ENCODE peak calls at places on chromosome 1, in seven cellular contexts. One of them, this sample, is unnamed.

GRCh38 chr1:156583821-156584622 is 4.5 kb downstream of the TTC24 start:
- DNase-seq in thoracic aorta: no peak
- DNase-seq in body of pancreas: peak; percentile 79
- DNase-seq in aorta: no peak
- DNase-seq in tibial artery: peak; percentile 76
- DNase-seq in effector memory CD4-positive, alpha-beta T cell: peak; percentile 31
- DNase-seq in fibroblast of lung: peak; percentile 89
- DNase-seq in this sample: no peak

GRCh38 chr1:43582162-43582566 is 51.5 kb downstream of the PTPRF start:
- DNase-seq in thoracic aorta: no peak
- DNase-seq in body of pancreas: peak; percentile 26
- DNase-seq in aorta: no peak
- DNase-seq in tibial artery: no peak
- DNase-seq in effector memory CD4-positive, alpha-beta T cell: no peak
- DNase-seq in fibroblast of lung: peak; percentile 88
- DNase-seq in this sample: no peak

GRCh38 chr1:160205974-160206369 is 788 bp downstream of the PEA15 start:
- DNase-seq in thoracic aorta: peak; percentile 43
- DNase-seq in body of pancreas: peak; percentile 37
- DNase-seq in aorta: peak; percentile 86
- DNase-seq in tibial artery: peak; percentile 86
- DNase-seq in effector memory CD4-positive, alpha-beta T cell: peak; percentile 29
- DNase-seq in fibroblast of lung: peak; percentile 46
- DNase-seq in this sample: no peak

GRCh38 chr1:241423541-241424479 is 66.8 kb upstream of the RGS7 start:
- DNase-seq in thoracic aorta: no peak
- DNase-seq in body of pancreas: peak; percentile 35
- DNase-seq in aorta: peak; percentile 77
- DNase-seq in tibial artery: no peak
- DNase-seq in effector memory CD4-positive, alpha-beta T cell: no peak
- DNase-seq in fibroblast of lung: peak; percentile 62
- DNase-seq in this sample: no peak

GRCh38 chr1:18302788-18303413 is 177.8 kb upstream of the KLHDC7A start:
- DNase-seq in thoracic aorta: no peak
- DNase-seq in body of pancreas: no peak
- DNase-seq in aorta: no peak
- DNase-seq in tibial artery: no peak
- DNase-seq in effector memory CD4-positive, alpha-beta T cell: no peak
- DNase-seq in fibroblast of lung: no peak
- DNase-seq in this sample: no peak

GRCh38 chr1:102531031-102531430 is 534.3 kb upstream of the OLFM3 start:
- DNase-seq in thoracic aorta: no peak
- DNase-seq in body of pancreas: no peak
- DNase-seq in aorta: no peak
- DNase-seq in tibial artery: no peak
- DNase-seq in effector memory CD4-positive, alpha-beta T cell: no peak
- DNase-seq in fibroblast of lung: no peak
- DNase-seq in this sample: no peak

GRCh38 chr1:54791880-54792522 is 9.1 kb downstream of the TTC22 start:
- DNase-seq in thoracic aorta: no peak
- DNase-seq in body of pancreas: no peak
- DNase-seq in aorta: no peak
- DNase-seq in tibial artery: no peak
- DNase-seq in effector memory CD4-positive, alpha-beta T cell: no peak
- DNase-seq in fibroblast of lung: peak; percentile 49
- DNase-seq in this sample: no peak

GRCh38 chr1:44777969-44778635 is 2.8 kb downstream of the RPS8 start:
- DNase-seq in thoracic aorta: no peak
- DNase-seq in body of pancreas: no peak
- DNase-seq in aorta: peak; percentile 57
- DNase-seq in tibial artery: no peak
- DNase-seq in effector memory CD4-positive, alpha-beta T cell: no peak
- DNase-seq in fibroblast of lung: no peak
- DNase-seq in this sample: no peak

GRCh38 chr1:217313096-217313495 is 317.8 kb downstream of the GPATCH2 start:
- DNase-seq in thoracic aorta: no peak
- DNase-seq in body of pancreas: no peak
- DNase-seq in aorta: no peak
- DNase-seq in tibial artery: no peak
- DNase-seq in effector memory CD4-positive, alpha-beta T cell: no peak
- DNase-seq in fibroblast of lung: no peak
- DNase-seq in this sample: no peak

GRCh38 chr1:59605761-59606160 is 209.0 kb upstream of the HOOK1 start:
- DNase-seq in thoracic aorta: no peak
- DNase-seq in body of pancreas: no peak
- DNase-seq in aorta: no peak
- DNase-seq in tibial artery: no peak
- DNase-seq in effector memory CD4-positive, alpha-beta T cell: no peak
- DNase-seq in fibroblast of lung: no peak
- DNase-seq in this sample: no peak

GRCh38 chr1:173474097-173474779 is 2.9 kb upstream of the PRDX6 start:
- DNase-seq in thoracic aorta: no peak
- DNase-seq in body of pancreas: no peak
- DNase-seq in aorta: no peak
- DNase-seq in tibial artery: no peak
- DNase-seq in effector memory CD4-positive, alpha-beta T cell: no peak
- DNase-seq in fibroblast of lung: no peak
- DNase-seq in this sample: no peak

GRCh38 chr1:183027791-183028190 is 4.6 kb downstream of the LAMC1 start:
- DNase-seq in thoracic aorta: no peak
- DNase-seq in body of pancreas: no peak
- DNase-seq in aorta: no peak
- DNase-seq in tibial artery: no peak
- DNase-seq in effector memory CD4-positive, alpha-beta T cell: no peak
- DNase-seq in fibroblast of lung: no peak
- DNase-seq in this sample: no peak
- H3K4me3 ChIP-seq in thoracic aorta: peak overlapping the region; percentile 90
- H3K4me3 ChIP-seq in body of pancreas: no peak overlapping the region
- H3K4me3 ChIP-seq in aorta: no peak overlapping the region
- H3K4me3 ChIP-seq in tibial artery: peak overlapping the region; percentile 6
- H3K4me3 ChIP-seq in effector memory CD4-positive, alpha-beta T cell: no peak overlapping the region
- H3K4me3 ChIP-seq in fibroblast of lung: peak overlapping the region; percentile 93
- H3K4me3 ChIP-seq in this sample: no peak overlapping the region

GRCh38 chr1:31640179-31640578 is 4.5 kb downstream of the PEF1 start:
- DNase-seq in thoracic aorta: no peak
- DNase-seq in body of pancreas: no peak
- DNase-seq in aorta: no peak
- DNase-seq in tibial artery: no peak
- DNase-seq in effector memory CD4-positive, alpha-beta T cell: no peak
- DNase-seq in fibroblast of lung: no peak
- DNase-seq in this sample: no peak
- H3K27ac ChIP-seq in thoracic aorta: peak overlapping the region; percentile 10
- H3K27ac ChIP-seq in body of pancreas: no peak overlapping the region
- H3K27ac ChIP-seq in aorta: no peak overlapping the region
- H3K27ac ChIP-seq in tibial artery: no peak overlapping the region
- H3K27ac ChIP-seq in effector memory CD4-positive, alpha-beta T cell: no peak overlapping the region
- H3K27ac ChIP-seq in fibroblast of lung: no peak overlapping the region
- H3K27ac ChIP-seq in this sample: peak overlapping the region; percentile 38

GRCh38 chr1:9442986-9443385 is 96.3 kb upstream of the SLC25A33 start:
- DNase-seq in thoracic aorta: no peak
- DNase-seq in body of pancreas: no peak
- DNase-seq in aorta: peak; percentile 40
- DNase-seq in tibial artery: no peak
- DNase-seq in effector memory CD4-positive, alpha-beta T cell: no peak
- DNase-seq in fibroblast of lung: no peak
- DNase-seq in this sample: no peak
- H3K4me3 ChIP-seq in thoracic aorta: no peak overlapping the region
- H3K4me3 ChIP-seq in body of pancreas: no peak overlapping the region
- H3K4me3 ChIP-seq in aorta: no peak overlapping the region
- H3K4me3 ChIP-seq in tibial artery: no peak overlapping the region
- H3K4me3 ChIP-seq in effector memory CD4-positive, alpha-beta T cell: no peak overlapping the region
- H3K4me3 ChIP-seq in fibroblast of lung: no peak overlapping the region
- H3K4me3 ChIP-seq in this sample: no peak overlapping the region

DNA sequence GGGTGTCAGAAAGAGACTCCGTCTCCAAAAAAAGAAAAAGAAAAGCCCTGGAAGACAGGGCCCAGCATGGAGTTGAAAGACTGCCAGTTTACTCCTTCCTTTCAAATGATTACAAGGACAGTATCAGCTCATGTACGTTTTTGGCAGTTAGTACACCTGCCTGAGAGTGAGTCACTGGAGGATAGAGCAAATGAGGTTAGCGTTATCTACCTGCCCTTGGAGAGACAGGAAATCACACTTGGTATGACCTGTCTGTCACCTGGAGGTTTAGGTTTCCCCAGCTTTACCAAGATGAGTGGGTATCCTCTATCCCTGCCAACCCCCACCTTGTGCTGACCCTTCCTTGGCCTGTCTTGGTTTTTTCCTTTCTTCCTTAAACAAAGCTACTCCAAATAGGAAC is 96.8 kb upstream of the BMP8A start:
- DNase-seq in thoracic aorta: no peak
- DNase-seq in body of pancreas: peak; percentile 53
- DNase-seq in aorta: no peak
- DNase-seq in tibial artery: no peak
- DNase-seq in effector memory CD4-positive, alpha-beta T cell: peak; percentile 20
- DNase-seq in fibroblast of lung: no peak
- DNase-seq in this sample: no peak
- H3K27ac ChIP-seq in thoracic aorta: peak overlapping the region; percentile 83
- H3K27ac ChIP-seq in body of pancreas: peak overlapping the region; percentile 55
- H3K27ac ChIP-seq in aorta: peak overlapping the region; percentile 94
- H3K27ac ChIP-seq in tibial artery: peak overlapping the region; percentile 66
- H3K27ac ChIP-seq in effector memory CD4-positive, alpha-beta T cell: no peak overlapping the region
- H3K27ac ChIP-seq in fibroblast of lung: peak overlapping the region; percentile 36
- H3K27ac ChIP-seq in this sample: peak overlapping the region; percentile 87

GRCh38 chr1:203624341-203624712 is 2.3 kb upstream of the ATP2B4 start:
- DNase-seq in thoracic aorta: no peak
- DNase-seq in body of pancreas: no peak
- DNase-seq in aorta: no peak
- DNase-seq in tibial artery: no peak
- DNase-seq in effector memory CD4-positive, alpha-beta T cell: no peak
- DNase-seq in fibroblast of lung: peak; percentile 34
- DNase-seq in this sample: no peak

GRCh38 chr1:203627819-203628184 is 1.2 kb downstream of the ATP2B4 start:
- DNase-seq in thoracic aorta: no peak
- DNase-seq in body of pancreas: peak; percentile 27
- DNase-seq in aorta: peak; percentile 80
- DNase-seq in tibial artery: no peak
- DNase-seq in effector memory CD4-positive, alpha-beta T cell: no peak
- DNase-seq in fibroblast of lung: peak; percentile 47
- DNase-seq in this sample: peak; percentile 25

GRCh38 chr1:203626910-203627246 is 246 bp downstream of the ATP2B4 start:
- DNase-seq in thoracic aorta: no peak
- DNase-seq in body of pancreas: no peak
- DNase-seq in aorta: no peak
- DNase-seq in tibial artery: no peak
- DNase-seq in effector memory CD4-positive, alpha-beta T cell: no peak
- DNase-seq in fibroblast of lung: no peak
- DNase-seq in this sample: no peak

GRCh38 chr1:203628185-203628996 is 1.8 kb downstream of the ATP2B4 start:
- DNase-seq in thoracic aorta: no peak
- DNase-seq in body of pancreas: peak; percentile 34
- DNase-seq in aorta: peak; percentile 86
- DNase-seq in tibial artery: peak; percentile 84
- DNase-seq in effector memory CD4-positive, alpha-beta T cell: no peak
- DNase-seq in fibroblast of lung: peak; percentile 63
- DNase-seq in this sample: peak; percentile 29

DNA sequence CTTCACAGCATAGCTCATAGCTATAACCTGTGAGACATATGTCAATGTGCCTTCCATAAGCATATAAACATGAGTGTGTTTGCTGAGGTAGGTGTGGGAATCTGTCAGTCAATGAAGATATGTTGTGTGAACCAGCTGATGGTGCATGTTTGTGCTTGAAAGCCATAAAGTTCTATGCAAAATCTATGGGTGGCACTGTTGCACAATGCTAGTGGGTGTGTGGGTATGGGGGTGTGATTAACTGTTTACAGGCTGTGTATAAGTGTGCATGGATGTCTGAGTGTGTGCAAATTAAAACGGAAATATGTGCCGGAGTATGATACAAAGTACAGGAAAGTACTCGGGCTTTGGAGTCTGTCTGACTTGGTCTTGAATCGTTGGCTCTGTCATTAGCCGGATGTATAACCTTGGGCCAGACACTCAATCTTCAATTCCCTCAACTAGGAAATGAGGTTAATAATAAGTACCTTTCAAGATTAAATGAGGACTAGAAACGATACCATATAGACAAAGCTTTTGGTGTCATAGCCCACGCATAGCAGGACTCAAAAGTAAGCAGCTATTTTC is 926 bp upstream of the ATP2B4 start:
- DNase-seq in thoracic aorta: no peak
- DNase-seq in body of pancreas: peak; percentile 55
- DNase-seq in aorta: no peak
- DNase-seq in tibial artery: no peak
- DNase-seq in effector memory CD4-positive, alpha-beta T cell: peak; percentile 61
- DNase-seq in fibroblast of lung: peak; percentile 75
- DNase-seq in this sample: no peak
- H3K4me3 ChIP-seq in thoracic aorta: peak overlapping the region; percentile 85
- H3K4me3 ChIP-seq in body of pancreas: no peak overlapping the region
- H3K4me3 ChIP-seq in aorta: no peak overlapping the region
- H3K4me3 ChIP-seq in tibial artery: no peak overlapping the region
- H3K4me3 ChIP-seq in effector memory CD4-positive, alpha-beta T cell: peak overlapping the region; percentile 76
- H3K4me3 ChIP-seq in fibroblast of lung: no peak overlapping the region
- H3K4me3 ChIP-seq in this sample: no peak overlapping the region

GRCh38 chr1:94874423-94874822 is 52.5 kb downstream of the CNN3 start:
- DNase-seq in thoracic aorta: no peak
- DNase-seq in body of pancreas: no peak
- DNase-seq in aorta: no peak
- DNase-seq in tibial artery: no peak
- DNase-seq in effector memory CD4-positive, alpha-beta T cell: no peak
- DNase-seq in fibroblast of lung: no peak
- DNase-seq in this sample: no peak
- H3K27ac ChIP-seq in thoracic aorta: no peak overlapping the region
- H3K27ac ChIP-seq in body of pancreas: no peak overlapping the region
- H3K27ac ChIP-seq in aorta: no peak overlapping the region
- H3K27ac ChIP-seq in tibial artery: no peak overlapping the region
- H3K27ac ChIP-seq in effector memory CD4-positive, alpha-beta T cell: no peak overlapping the region
- H3K27ac ChIP-seq in fibroblast of lung: no peak overlapping the region
- H3K27ac ChIP-seq in this sample: peak overlapping the region; percentile 47

This sample was measured in heart right ventricle.